ENCODE peak calls at places on chromosomes 1 and 21, in four cellular contexts. F is body of pancreas, Q is IMR-90, C is uterus. W is an unnamed sample. For H3K4me1, the result is how much of the 10 kb centered on the place peaks cover.

GRCh38 chr21:41684381-41685245 is 82.2 kb downstream of the RIPK4 start:
- DNase-seq in C (no peak), F (peak), Q (peak), W (no peak)

GRCh38 chr1:92408825-92409224 is 77.9 kb downstream of the GFI1 start:
- DNase-seq in Q (peak), C (no peak), F (no peak), W (no peak)

GRCh38 chr1:16183157-16183556 is 27.3 kb upstream of the EPHA2 start:
- DNase-seq in C (no peak), Q (peak), F (no peak), W (peak)

GRCh38 chr1:157147906-157148717 is 9.9 kb upstream of the ETV3 start:
- DNase-seq in Q (peak), C (no peak), F (no peak), W (no peak)

GRCh38 chr1:68285046-68285445 is 52.7 kb upstream of the WLS start:
- DNase-seq in Q (no peak), F (no peak), C (no peak), W (no peak)

GRCh38 chr1:64598100-64598571 is 128.2 kb downstream of the CACHD1 start:
- DNase-seq in F (no peak), C (no peak), Q (peak), W (no peak)

GRCh38 chr1:12581179-12581578 is 36.8 kb downstream of the DHRS3 start:
- DNase-seq in Q (no peak), C (no peak), F (no peak), W (no peak)

GRCh38 chr1:149884433-149885363 is 14.7 kb upstream of the BOLA1 start:
- DNase-seq in C (no peak), F (no peak), Q (peak), W (no peak)

GRCh38 chr1:181504294-181505115 is 21.2 kb downstream of the CACNA1E start:
- DNase-seq in F (no peak), C (no peak), Q (peak), W (no peak)

GRCh38 chr1:160460683-160461287 is 60.4 kb downstream of the VANGL2 start:
- DNase-seq in Q (no peak), C (no peak), F (no peak), W (no peak)

GRCh38 chr1:10217748-10218441 is 7.5 kb downstream of the KIF1B start:
- DNase-seq in C (no peak), Q (no peak), F (no peak), W (no peak)

GRCh38 chr1:92747735-92748134 is 37.2 kb downstream of the EVI5 start:
- DNase-seq in Q (peak), F (no peak), C (no peak), W (no peak)

GRCh38 chr21:45280969-45281368 is 6.7 kb downstream of the POFUT2 start:
- DNase-seq in C (no peak), Q (no peak), F (no peak), W (no peak)

GRCh38 chr1:158121604-158122254 is 59.0 kb upstream of the CD1D start:
- DNase-seq in C (no peak), Q (peak), F (peak), W (no peak)

GRCh38 chr1:63775418-63776127 is 1.8 kb downstream of the ROR1 start:
- DNase-seq in C (no peak), F (no peak), Q (peak), W (no peak)

GRCh38 chr21:22250355-22250754 is 1252.1 kb downstream of the NCAM2 start:
- DNase-seq in C (no peak), F (no peak), Q (no peak), W (no peak)

GRCh38 chr1:31082385-31082784 is 16.9 kb upstream of the PUM1 start:
- DNase-seq in F (no peak), Q (no peak), C (no peak), W (no peak)

GRCh38 chr1:62325696-62326095 is 6.5 kb upstream of the KANK4 start:
- DNase-seq in C (no peak), F (no peak), Q (no peak), W (no peak)

GRCh38 chr21:16304189-16304588 is 574.4 kb downstream of the USP25 start:
- DNase-seq in Q (no peak), F (no peak), C (no peak), W (no peak)

GRCh38 chr1:235741294-235741693 is 91.7 kb upstream of the GNG4 start:
- DNase-seq in F (no peak), C (no peak), Q (peak), W (no peak)

DNA sequence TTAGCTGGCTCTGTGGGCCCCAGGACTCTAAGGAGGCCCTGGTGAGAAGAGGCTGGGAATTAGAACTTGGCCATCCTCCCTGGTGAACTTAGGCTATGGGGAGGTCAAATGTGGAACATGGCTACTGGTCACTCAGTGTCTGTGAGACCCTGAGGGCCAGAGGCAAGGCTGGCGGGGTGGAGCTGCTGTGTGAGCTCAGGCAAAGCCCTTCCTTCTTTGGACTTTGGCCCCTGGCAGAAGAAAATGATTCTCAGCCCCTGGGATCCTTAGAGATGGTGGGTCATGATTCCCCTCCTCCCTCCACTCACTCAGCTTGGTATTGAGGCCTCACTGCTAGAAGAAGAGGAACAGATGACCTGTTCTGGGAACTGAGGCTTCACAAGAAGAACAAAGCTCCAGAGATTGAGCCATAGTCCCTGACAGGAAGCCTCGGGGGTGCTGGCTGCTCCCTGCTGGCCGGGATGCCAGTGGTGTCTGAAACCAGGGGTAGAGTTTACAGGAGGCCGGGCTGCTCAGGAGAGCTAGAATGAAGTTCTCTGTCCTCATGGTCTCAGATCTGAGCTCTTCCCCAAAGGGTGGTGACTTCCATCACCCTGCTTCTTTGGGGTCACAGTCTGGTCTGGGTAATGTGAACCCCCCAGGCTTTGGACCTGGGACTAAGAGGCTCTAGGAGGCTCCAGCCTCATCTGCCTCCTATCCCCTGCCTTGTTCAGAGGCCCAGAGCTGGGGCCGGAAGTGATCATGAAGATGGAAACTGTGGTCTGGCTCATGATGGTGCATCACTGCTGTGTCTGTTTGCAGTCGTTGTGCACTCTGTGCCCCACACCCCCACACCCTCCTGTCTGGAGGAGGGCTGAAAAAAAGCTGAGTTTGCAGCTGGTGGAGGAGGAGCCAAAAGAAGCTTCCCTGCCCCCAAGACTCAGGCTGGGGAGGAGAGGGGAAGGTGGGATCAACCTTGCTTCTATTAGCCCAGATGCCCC is 905 bp downstream of the BTBD19 start:
- DNase-seq in F (peak), C (peak), Q (peak), W (peak)
- H3K4me1 ChIP-seq in F (half or more), C (under half), Q (half or more), W (half or more)

GRCh38 chr1:113178522-113178921 is 105.5 kb downstream of the LRIG2 start:
- DNase-seq in F (no peak), C (no peak), Q (no peak), W (no peak)

DNA sequence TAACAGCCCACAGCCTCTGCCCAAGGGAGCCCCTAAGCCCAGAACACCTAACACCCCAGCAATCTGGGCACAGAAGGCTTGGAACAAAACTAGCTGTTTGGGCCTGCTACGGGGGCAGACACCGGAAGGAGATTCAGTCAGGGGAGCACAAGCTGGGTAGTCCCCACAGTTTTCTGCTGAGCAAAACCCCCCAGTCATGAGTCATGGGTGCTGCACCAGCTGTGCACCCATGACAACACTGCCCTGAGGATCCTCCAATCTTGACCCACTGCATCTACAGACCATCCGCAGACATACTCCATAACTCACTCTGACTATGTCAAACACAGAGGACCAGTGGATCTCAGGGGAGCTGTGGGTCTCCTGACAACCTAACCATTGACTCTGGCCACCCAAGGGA is 105.1 kb downstream of the LRIG2 start:
- DNase-seq in Q (no peak), F (no peak), C (no peak), W (no peak)
- TF ChIP-seq POLR2A in Q (no peak), F (no peak), C (no peak), W (no peak)

GRCh38 chr1:33295023-33295422 is 25.9 kb downstream of the A3GALT2 start:
- DNase-seq in Q (no peak), F (no peak), C (no peak), W (peak)
- H3K4me3 ChIP-seq in Q (no peak), F (no peak), C (no peak), W (no peak)

DNA sequence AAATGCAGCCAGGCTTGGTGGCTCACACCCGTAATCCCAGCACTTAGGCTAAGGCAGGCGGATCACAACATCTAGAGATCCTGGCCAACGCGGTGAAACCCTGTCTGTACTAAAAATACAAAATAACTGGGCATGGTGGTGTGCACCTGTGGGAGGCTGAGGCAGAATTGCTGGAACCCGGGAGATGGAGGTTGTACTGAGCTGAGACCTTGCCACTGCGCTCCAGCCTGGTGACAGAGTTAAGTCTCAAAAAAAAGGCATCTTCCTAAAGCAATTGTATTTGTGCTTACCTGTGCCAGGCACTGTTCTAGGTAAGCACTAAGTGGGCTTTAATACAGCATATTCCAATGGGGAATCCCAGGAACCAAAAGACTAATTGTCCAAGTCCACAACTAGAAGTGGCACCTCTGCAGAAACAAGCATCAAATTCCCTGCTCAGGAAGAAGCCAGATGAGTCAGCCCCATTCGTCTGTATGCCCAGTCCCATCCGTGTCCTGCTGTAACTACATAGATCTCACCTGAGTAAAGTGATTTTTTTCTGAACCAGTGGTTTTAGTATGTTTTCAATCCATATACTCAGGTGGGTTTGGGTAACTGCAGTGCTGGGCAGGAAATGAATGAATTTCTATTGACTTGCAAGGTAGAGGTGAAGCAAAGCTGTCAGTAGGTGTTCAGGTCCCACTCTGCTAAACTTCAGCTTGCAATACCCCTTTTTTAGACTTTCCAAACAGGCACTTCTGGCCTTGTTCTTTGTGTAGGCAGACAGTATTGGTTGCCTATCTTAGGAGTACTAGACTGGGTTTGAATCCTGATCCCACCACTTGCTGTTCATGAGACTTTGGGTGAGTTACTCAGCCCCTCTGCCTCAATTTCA is 4.7 kb downstream of the RCC1 start:
- DNase-seq in Q (peak), C (no peak), F (no peak), W (no peak)
- H3K4me1 ChIP-seq in Q (under half), C (under half), F (under half), W (half or more)

DNA sequence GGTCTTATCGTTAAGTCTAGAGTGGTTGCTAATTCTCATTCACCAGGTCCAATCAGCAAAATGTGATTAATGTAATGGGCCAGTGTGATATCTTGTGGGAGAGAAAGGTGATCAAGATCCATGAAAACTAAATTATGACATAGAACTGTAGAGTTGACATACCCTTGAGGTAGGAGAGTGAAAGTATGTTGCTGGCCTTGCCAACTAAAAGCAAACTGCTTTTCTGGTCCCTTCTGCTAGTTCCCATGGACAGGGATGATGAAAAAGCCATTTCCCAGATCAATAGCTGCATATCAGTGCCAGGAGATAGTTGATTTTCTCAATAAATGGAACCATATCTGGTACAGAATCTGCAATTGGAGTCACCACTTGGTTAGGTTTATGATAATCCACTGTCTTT is 65.8 kb downstream of the FH start:
- DNase-seq in Q (no peak), C (no peak), F (no peak), W (no peak)
- TF ChIP-seq POLR2A in Q (no peak), C (no peak), F (no peak), W (no peak)

GRCh38 chr1:23576338-23577055 is 17.2 kb upstream of the ID3 start:
- DNase-seq in F (no peak), Q (no peak), C (no peak), W (no peak)

GRCh38 chr1:23578311-23578996 is 19.2 kb upstream of the ID3 start:
- DNase-seq in Q (peak), C (no peak), F (no peak), W (no peak)

GRCh38 chr1:23578997-23579363 is 19.7 kb upstream of the ID3 start:
- DNase-seq in C (no peak), Q (no peak), F (no peak), W (no peak)

GRCh38 chr1:23575226-23575810 is 16.0 kb upstream of the ID3 start:
- DNase-seq in C (no peak), F (no peak), Q (no peak), W (no peak)

DNA sequence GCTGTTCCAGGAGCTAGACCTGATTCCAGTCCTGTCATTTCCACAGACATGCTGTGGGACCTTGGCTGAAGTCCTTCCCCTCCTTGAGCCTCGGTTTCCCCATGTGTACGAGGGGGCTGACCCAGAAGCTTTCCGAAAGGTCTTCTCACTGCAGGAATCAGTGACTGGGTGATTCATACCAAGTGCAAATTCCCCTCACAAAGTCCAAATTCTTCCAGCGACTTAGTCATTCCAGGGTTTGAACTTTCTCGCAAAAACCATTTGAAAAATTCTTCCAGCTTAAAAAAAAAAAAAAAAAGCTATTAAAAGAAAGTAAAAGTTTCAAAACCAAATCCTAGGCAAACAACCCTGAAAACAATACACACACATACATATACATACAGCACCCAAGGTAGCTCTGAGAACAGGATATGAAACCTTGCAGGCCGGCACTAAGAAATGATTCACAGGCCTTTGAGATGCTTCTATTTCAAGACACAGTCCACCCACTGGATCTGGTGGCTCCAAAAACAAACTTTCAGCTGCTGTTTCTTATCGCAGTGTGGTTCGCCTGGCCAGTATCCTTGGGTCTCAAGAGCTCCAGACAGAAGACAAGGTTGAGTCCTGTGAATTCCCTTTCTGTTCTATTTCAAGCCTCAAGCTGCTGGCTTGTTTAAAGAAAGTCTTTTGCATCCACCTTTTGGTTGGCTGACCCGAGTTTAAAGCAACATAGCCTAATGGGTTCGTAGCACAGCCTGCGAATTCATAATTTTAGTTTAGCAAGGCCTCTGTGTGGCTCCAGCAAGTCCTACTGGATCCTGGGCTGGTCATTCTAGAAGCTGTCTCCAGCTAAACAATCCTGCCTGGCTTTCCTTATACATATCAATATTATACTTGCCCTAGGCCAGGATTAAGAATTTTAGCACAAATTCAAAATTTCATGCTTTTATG is 18.0 kb upstream of the ID3 start:
- DNase-seq in F (no peak), C (peak), Q (peak), W (peak)
- H3K4me3 ChIP-seq in F (no peak), C (no peak), Q (peak), W (peak)

GRCh38 chr1:226887006-226887405 is 16.6 kb downstream of the PSEN2 start:
- DNase-seq in C (no peak), F (no peak), Q (no peak), W (no peak)
- H3K4me1 ChIP-seq in C (under half), F (under half), Q (under half), W (under half)

GRCh38 chr1:45038661-45039364 is 26.8 kb downstream of the UROD start:
- DNase-seq in Q (no peak), F (no peak), C (no peak), W (no peak)
- TF ChIP-seq POLR2A in Q (no peak), F (no peak), C (no peak), W (no peak)

GRCh38 chr1:204190212-204191211 is 5.8 kb downstream of the KISS1 start:
- DNase-seq in C (peak), F (no peak), Q (peak), W (no peak)
- H3K4me3 ChIP-seq in C (no peak), F (no peak), Q (no peak), W (peak)

DNA sequence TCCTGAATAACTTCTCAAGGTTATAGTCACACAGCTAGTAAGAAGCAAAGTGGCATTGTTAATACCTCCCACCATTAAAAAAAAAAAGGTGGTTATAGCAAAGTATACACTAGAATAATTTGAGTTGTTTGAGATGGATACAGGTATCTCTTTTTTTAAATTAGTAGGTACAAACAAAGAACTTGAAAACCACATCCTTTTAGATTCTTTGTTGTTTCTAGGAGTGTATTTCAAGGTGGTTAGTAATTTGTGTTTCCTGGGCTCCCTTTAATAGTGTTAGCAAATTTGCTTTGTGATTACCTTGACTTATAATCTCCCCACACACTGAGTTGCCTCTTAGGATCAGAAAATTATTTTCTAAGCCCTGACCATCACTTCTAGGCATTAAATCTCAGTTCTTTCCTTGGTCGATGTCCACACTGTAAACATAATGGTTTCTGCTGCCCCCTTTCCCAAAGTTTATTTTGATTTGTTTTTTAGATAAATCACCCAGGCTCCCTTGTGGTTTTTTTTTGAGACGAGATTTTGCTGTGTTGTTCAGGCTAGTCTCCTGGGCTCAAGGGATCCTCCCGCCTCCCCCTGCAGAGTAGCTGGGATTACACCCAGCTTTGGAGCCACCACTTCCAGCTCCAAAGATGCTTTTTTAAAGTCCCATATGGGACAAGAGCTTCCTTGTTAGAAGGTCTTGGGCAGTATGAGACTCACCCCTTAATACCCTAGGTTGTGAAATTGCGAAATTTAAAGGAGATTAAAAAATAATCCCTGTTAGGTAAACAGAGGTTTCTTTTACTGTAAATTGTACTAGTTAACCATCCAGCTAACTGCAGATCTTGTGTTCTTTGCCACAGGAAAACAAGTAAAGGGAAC is 6.2 kb downstream of the AKIRIN1 start:
- DNase-seq in F (no peak), C (no peak), Q (no peak), W (no peak)
- H3K4me1 ChIP-seq in F (under half), C (under half), Q (under half), W (under half)

W was measured in sigmoid colon.